ENCODE peak calls at places on chromosomes 4 and X, in nine cellular contexts. K is right cardiac atrium, D is right atrium auricular region, F is PC-3, B is GM23248, A is body of pancreas, W is lower lobe of right lung, T is PC-9, C is psoas muscle. X is an unnamed sample. For H3K4me1, the result is how much of the 10 kb centered on the place peaks cover.

GRCh38 chr4:24922416-24922815 is 9.6 kb upstream of the CCDC149 start:
- DNase-seq in B (peak), A (no peak), T (no peak), C (no peak), F (no peak), W (no peak), D (no peak), K (no peak), X (no peak)

GRCh38 chrX:119647552-119648420 is 41.6 kb upstream of the NKRF start:
- DNase-seq in W (no peak), D (no peak), T (no peak), F (no peak), B (no peak), A (no peak), K (no peak), C (no peak), X (no peak)

GRCh38 chr4:185515248-185515647 is 20.1 kb downstream of the PDLIM3 start:
- DNase-seq in W (no peak), K (no peak), F (no peak), A (no peak), B (no peak), C (no peak), D (no peak), T (no peak), X (no peak)

GRCh38 chrX:34521563-34521962 is 135.5 kb downstream of the TMEM47 start:
- DNase-seq in D (no peak), T (no peak), K (no peak), W (no peak), C (no peak), B (peak), A (no peak), F (peak), X (no peak)

GRCh38 chrX:120749141-120749846 is 119.4 kb upstream of the C1GALT1C1 start:
- DNase-seq in F (no peak), W (no peak), C (no peak), A (no peak), D (no peak), T (peak), B (no peak), K (no peak), X (no peak)

GRCh38 chr4:1060121-1060520 is 48.7 kb downstream of the FGFRL1 start:
- DNase-seq in B (no peak), K (no peak), D (no peak), A (no peak), C (no peak), W (no peak), T (no peak), F (no peak), X (no peak)

GRCh38 chr4:55386840-55387239 is 8.9 kb upstream of the TMEM165 start:
- DNase-seq in F (no peak), D (no peak), T (no peak), W (no peak), K (no peak), B (no peak), C (no peak), A (peak), X (no peak)

GRCh38 chr4:98482847-98483806 is 175.3 kb downstream of the TSPAN5 start:
- DNase-seq in D (no peak), C (no peak), B (peak), F (peak), T (no peak), K (no peak), A (no peak), W (no peak), X (no peak)

GRCh38 chr4:72568959-72569718 is at the start of gene ADAMTS3:
- DNase-seq in W (peak), B (peak), T (peak), F (peak), C (peak), A (peak), D (peak), K (peak), X (peak)

GRCh38 chr4:47465008-47465407 is 1.5 kb upstream of the COMMD8 start:
- DNase-seq in K (no peak), B (no peak), C (no peak), W (no peak), A (no peak), F (no peak), T (no peak), D (no peak), X (no peak)

GRCh38 chrX:86002076-86002896 is 45.1 kb downstream of the CHM start:
- DNase-seq in C (no peak), T (peak), D (no peak), W (peak), F (peak), K (peak), A (peak), B (no peak), X (peak)

GRCh38 chr4:37762294-37763163 is 64.0 kb upstream of the PGM2 start:
- DNase-seq in W (no peak), K (no peak), B (peak), C (no peak), A (peak), F (peak), D (no peak), T (no peak), X (no peak)

GRCh38 chr4:32560306-32560705 is 1840.1 kb downstream of the PCDH7 start:
- DNase-seq in C (no peak), W (no peak), A (no peak), T (no peak), B (peak), F (peak), D (no peak), K (no peak), X (no peak)

GRCh38 chrX:100829730-100830129 is 9.5 kb downstream of the CSTF2 start:
- DNase-seq in D (no peak), F (peak), T (no peak), K (no peak), W (no peak), A (no peak), B (peak), C (no peak), X (no peak)

GRCh38 chr4:137678796-137679195 is 146.5 kb upstream of the PCDH18 start:
- DNase-seq in D (no peak), C (no peak), T (no peak), F (peak), K (no peak), B (peak), A (no peak), W (no peak), X (no peak)

GRCh38 chr4:176830971-176831370 is 38.2 kb upstream of the VEGFC start:
- DNase-seq in W (no peak), A (no peak), T (no peak), F (no peak), D (no peak), C (no peak), B (no peak), K (no peak), X (no peak)

GRCh38 chr4:104490770-104491395 is 3.8 kb downstream of the CXXC4 start:
- DNase-seq in C (peak), K (peak), A (peak), T (peak), W (peak), F (peak), B (peak), D (peak), X (peak)

GRCh38 chr4:122827258-122827887 is 742 bp downstream of the FGF2 start:
- DNase-seq in W (no peak), B (peak), F (peak), A (peak), K (peak), D (peak), C (peak), T (peak), X (peak)

GRCh38 chr4:183011213-183011907 is 87.7 kb upstream of the WWC2 start:
- DNase-seq in F (peak), D (no peak), B (peak), T (no peak), K (no peak), W (no peak), C (no peak), A (no peak), X (no peak)

GRCh38 chrX:39821011-39821708 is 276.6 kb downstream of the BCOR start:
- DNase-seq in F (no peak), W (no peak), K (peak), D (no peak), T (no peak), C (peak), A (peak), B (peak), X (no peak)

GRCh38 chr4:188139671-188140070 is 430 bp downstream of the TRIML1 start:
- DNase-seq in K (no peak), B (no peak), W (no peak), A (no peak), T (no peak), F (no peak), D (no peak), C (no peak), X (no peak)

GRCh38 chr4:182555997-182556418 is 312.8 kb downstream of the TENM3 start:
- DNase-seq in F (no peak), D (no peak), T (no peak), A (peak), W (no peak), K (no peak), B (peak), C (no peak), X (no peak)

GRCh38 chr4:38529189-38530115 is 134.5 kb upstream of the KLF3 start:
- DNase-seq in K (peak), A (peak), D (no peak), T (peak), C (no peak), W (peak), F (peak), B (no peak), X (peak)

GRCh38 chr4:23969635-23970034 is 79.8 kb upstream of the PPARGC1A start:
- DNase-seq in C (no peak), A (no peak), T (no peak), K (no peak), B (no peak), D (no peak), F (no peak), W (no peak), X (no peak)

GRCh38 chr4:148376151-148376550 is 66.1 kb downstream of the NR3C2 start:
- DNase-seq in D (peak), B (no peak), W (no peak), A (peak), F (peak), C (no peak), T (peak), K (no peak), X (peak)

GRCh38 chr4:92270908-92271307 is 32.9 kb upstream of the GRID2 start:
- DNase-seq in T (no peak), K (no peak), D (no peak), W (no peak), A (no peak), F (peak), C (no peak), B (peak), X (no peak)

GRCh38 chrX:40976971-40977370 is 108.3 kb upstream of the USP9X start:
- DNase-seq in C (no peak), A (no peak), K (no peak), T (no peak), B (no peak), D (no peak), F (peak), W (no peak), X (no peak)

GRCh38 chr4:147813107-147813773 is 81.4 kb downstream of the ARHGAP10 start:
- DNase-seq in D (no peak), T (no peak), B (peak), K (peak), A (no peak), W (no peak), F (no peak), C (no peak), X (no peak)

GRCh38 chr4:177008071-177008835 is 215.5 kb upstream of the VEGFC start:
- DNase-seq in T (no peak), C (no peak), K (no peak), F (peak), A (no peak), W (no peak), D (no peak), B (peak), X (no peak)

GRCh38 chr4:92387459-92388069 is 83.8 kb downstream of the GRID2 start:
- DNase-seq in B (peak), W (no peak), D (no peak), T (no peak), C (no peak), A (peak), K (no peak), F (peak), X (peak)

GRCh38 chr4:26388671-26389070 is 67.9 kb downstream of the RBPJ start:
- DNase-seq in T (no peak), C (no peak), K (no peak), A (no peak), W (no peak), B (peak), F (peak), D (no peak), X (no peak)

GRCh38 chr4:139779653-139780052 is 114.0 kb downstream of the MGST2 start:
- DNase-seq in C (no peak), W (no peak), B (no peak), D (no peak), K (no peak), F (no peak), A (no peak), T (no peak), X (no peak)

GRCh38 chr4:14743601-14744000 is 258.7 kb upstream of the CPEB2 start:
- DNase-seq in W (no peak), B (no peak), C (no peak), T (no peak), K (no peak), F (no peak), D (no peak), A (no peak), X (no peak)

GRCh38 chr4:20248155-20248558 is 3.5 kb upstream of the SLIT2 start:
- DNase-seq in C (no peak), B (peak), F (peak), D (no peak), K (no peak), A (peak), T (peak), W (no peak), X (no peak)

GRCh38 chr4:42280327-42281095 is 116.8 kb upstream of the SHISA3 start:
- DNase-seq in K (no peak), F (peak), B (peak), T (no peak), C (no peak), A (peak), W (no peak), D (no peak), X (no peak)

GRCh38 chr4:153497091-153497531 is 31.0 kb downstream of the TMEM131L start:
- DNase-seq in K (no peak), A (no peak), F (peak), T (no peak), D (no peak), B (peak), C (no peak), W (no peak), X (no peak)

GRCh38 chr4:153499005-153499404 is 32.8 kb downstream of the TMEM131L start:
- DNase-seq in C (no peak), F (no peak), A (no peak), W (no peak), K (peak), B (no peak), T (no peak), D (no peak), X (no peak)

GRCh38 chr4:153502584-153502983 is 36.4 kb downstream of the TMEM131L start:
- DNase-seq in F (no peak), A (no peak), D (no peak), T (no peak), C (no peak), K (no peak), W (no peak), B (peak), X (no peak)

GRCh38 chr4:153497988-153498967 is 32.1 kb downstream of the TMEM131L start:
- DNase-seq in C (no peak), F (no peak), W (no peak), A (no peak), T (no peak), B (peak), K (peak), D (no peak), X (no peak)

DNA sequence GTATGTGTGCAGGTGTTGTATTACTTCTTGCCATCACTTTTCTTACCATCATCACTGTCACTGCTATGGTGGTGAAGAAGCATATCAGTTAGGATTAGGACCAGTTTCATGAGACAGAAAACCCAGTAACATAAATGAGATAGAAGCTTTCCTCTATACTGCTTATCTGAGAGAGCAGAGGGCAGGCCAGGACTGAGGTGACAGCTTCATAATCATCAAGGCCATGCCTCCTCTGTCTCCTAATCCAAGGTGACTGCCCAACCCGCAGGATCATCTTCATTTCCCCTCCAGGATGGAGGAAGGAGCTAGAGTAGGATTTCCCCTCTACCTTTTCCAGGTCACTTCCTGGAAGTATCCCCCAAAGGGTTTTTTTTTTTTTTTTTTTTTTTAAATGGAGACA is 35.4 kb downstream of the TMEM131L start:
- DNase-seq in K (no peak), C (no peak), W (no peak), A (no peak), T (no peak), B (no peak), D (no peak), F (no peak), X (no peak)
- H3K4me1 ChIP-seq in K (under half), C (half or more), W (under half), A (under half), T (under half), B (under half), D (under half), F (under half), X (under half)

DNA sequence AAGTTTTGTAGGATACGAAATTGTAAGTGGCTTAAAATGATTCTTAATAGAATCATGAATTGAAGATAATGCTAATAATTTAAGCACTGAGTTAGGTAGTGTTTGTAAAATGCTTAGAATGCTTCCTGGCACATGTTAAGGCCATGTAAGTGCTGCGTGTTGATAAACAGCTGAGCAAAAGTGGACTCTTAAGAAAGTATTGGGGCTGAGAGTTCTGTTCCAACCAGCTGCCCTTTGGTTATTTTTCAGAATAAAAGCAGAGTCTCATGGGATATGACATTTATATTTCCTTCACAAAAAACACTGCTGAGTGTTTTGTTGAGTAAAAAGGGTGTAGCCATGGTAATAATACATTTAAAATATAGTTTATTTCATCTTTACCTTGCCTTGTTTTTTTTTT is 42.5 kb downstream of the HTT start:
- DNase-seq in W (no peak), B (no peak), A (no peak), K (no peak), D (no peak), C (no peak), T (no peak), F (no peak), X (no peak)
- H3K4me1 ChIP-seq in W (under half), B (under half), A (under half), K (under half), D (under half), C (under half), T (under half), F (under half), X (under half)

GRCh38 chr4:184444953-184445309 is 29.4 kb downstream of the IRF2 start:
- DNase-seq in C (no peak), K (peak), B (no peak), T (no peak), W (peak), F (no peak), D (no peak), A (peak), X (no peak)

GRCh38 chr4:184450045-184450444 is 24.3 kb downstream of the IRF2 start:
- DNase-seq in D (no peak), K (no peak), T (no peak), W (no peak), F (peak), B (peak), C (no peak), A (no peak), X (no peak)

GRCh38 chr4:184446132-184446531 is 28.2 kb downstream of the IRF2 start:
- DNase-seq in K (no peak), T (no peak), D (no peak), C (no peak), B (no peak), A (no peak), W (no peak), F (no peak), X (no peak)

GRCh38 chr4:184448828-184449227 is 25.5 kb downstream of the IRF2 start:
- DNase-seq in A (peak), D (peak), K (peak), W (peak), F (no peak), B (peak), T (no peak), C (peak), X (no peak)

GRCh38 chr4:184447664-184448063 is 26.7 kb downstream of the IRF2 start:
- DNase-seq in T (peak), A (no peak), W (no peak), K (no peak), F (no peak), D (no peak), B (no peak), C (no peak), X (no peak)
- H3K4me1 ChIP-seq in T (under half), A (under half), W (half or more), K (under half), F (under half), D (half or more), B (under half), C (half or more), X (under half)

GRCh38 chr4:18247189-18247588 is 225.6 kb upstream of the LCORL start:
- DNase-seq in W (no peak), A (no peak), D (no peak), F (no peak), C (no peak), T (no peak), K (no peak), B (no peak), X (no peak)
- H3K4me1 ChIP-seq in W (under half), A (under half), D (under half), F (under half), C (under half), T (under half), K (under half), B (under half), X (under half)

GRCh38 chrX:17596546-17597205 is 140.6 kb upstream of the SCML1 start:
- DNase-seq in D (no peak), K (no peak), A (no peak), B (no peak), C (no peak), T (no peak), W (no peak), F (no peak), X (no peak)
- H3K4me1 ChIP-seq in D (under half), K (under half), A (under half), B (under half), C (under half), T (half or more), W (under half), F (under half), X (under half)

GRCh38 chr4:143360838-143361237 is 24.2 kb downstream of the GAB1 start:
- DNase-seq in T (no peak), D (no peak), W (no peak), C (no peak), A (no peak), B (peak), F (no peak), K (no peak), X (no peak)

GRCh38 chr4:143364063-143364462 is 27.4 kb downstream of the GAB1 start:
- DNase-seq in W (no peak), T (no peak), A (no peak), F (no peak), K (no peak), C (no peak), D (no peak), B (no peak), X (no peak)

GRCh38 chr4:143359794-143360193 is 23.1 kb downstream of the GAB1 start:
- DNase-seq in A (no peak), C (no peak), F (no peak), W (no peak), T (no peak), B (no peak), K (no peak), D (no peak), X (no peak)

GRCh38 chr4:143362392-143363046 is 25.8 kb downstream of the GAB1 start:
- DNase-seq in A (no peak), C (no peak), B (no peak), K (no peak), F (no peak), T (no peak), D (no peak), W (no peak), X (no peak)

GRCh38 chr4:143363332-143363731 is 26.7 kb downstream of the GAB1 start:
- DNase-seq in K (no peak), F (no peak), T (no peak), A (no peak), W (no peak), D (no peak), C (no peak), B (no peak), X (no peak)
- H3K4me1 ChIP-seq in K (under half), F (under half), T (under half), A (under half), W (under half), D (half or more), C (half or more), B (under half), X (under half)

X was measured in mucosa of descending colon.